ENCODE peak calls at places on chromosomes 13 and 19, in four cellular contexts. B is GM10248; T is CD4-positive, alpha-beta T cell; F is fibroblast of mammary gland. A is an unnamed sample.
A peak's percentile ranks its signal among the peaks of the same experiment; 100 is the strongest.

GRCh38 chr19:46861691-46862503 is 1.1 kb downstream of the ARHGAP35 start:
- DNase-seq in B (no peak), T (no peak), F (peak; percentile 24), A (no peak)

GRCh38 chr19:47644743-47645499 is 36.0 kb downstream of the BICRA start:
- DNase-seq in B (no peak), T (no peak), F (no peak), A (no peak)

GRCh38 chr13:85170372-85170771 is 628.8 kb downstream of the SLITRK6 start:
- DNase-seq in B (no peak), T (no peak), F (no peak), A (no peak)

GRCh38 chr13:68047889-68048288 is 817.8 kb upstream of the PCDH9 start:
- DNase-seq in B (no peak), T (no peak), F (no peak), A (no peak)

GRCh38 chr13:60120617-60121016 is 43.1 kb downstream of the DIAPH3 start:
- DNase-seq in B (no peak), T (no peak), F (no peak), A (no peak)

GRCh38 chr13:75365724-75366173 is 116.2 kb downstream of the TBC1D4 start:
- DNase-seq in B (peak; percentile 52), T (no peak), F (peak; percentile 83), A (peak; percentile 66)

GRCh38 chr13:45335397-45336024 is 5.5 kb downstream of the TPT1 start:
- DNase-seq in B (no peak), T (no peak), F (no peak), A (no peak)

GRCh38 chr13:95607363-95607762 is 37.1 kb downstream of the DZIP1 start:
- DNase-seq in B (no peak), T (no peak), F (peak; percentile 83), A (no peak)

GRCh38 chr13:79647518-79647917 is 166.6 kb downstream of the NDFIP2 start:
- DNase-seq in B (no peak), T (no peak), F (no peak), A (no peak)

GRCh38 chr19:36973021-36973843 is 57.1 kb downstream of the ZNF568 start:
- DNase-seq in B (peak; percentile 51), T (peak; percentile 63), F (peak; percentile 72), A (peak; percentile 79)

GRCh38 chr13:66171821-66172220 is 1058.3 kb downstream of the PCDH9 start:
- DNase-seq in B (no peak), T (no peak), F (no peak), A (no peak)

GRCh38 chr19:2775556-2776430 is 7.3 kb downstream of the SGTA start:
- DNase-seq in B (peak; percentile 74), T (peak; percentile 53), F (peak; percentile 86), A (peak; percentile 82)

GRCh38 chr13:64471916-64472315 is 2758.2 kb downstream of the PCDH9 start:
- DNase-seq in B (no peak), T (no peak), F (peak; percentile 30), A (no peak)

GRCh38 chr19:7342143-7342542 is 6.6 kb upstream of the ARHGEF18 start:
- DNase-seq in B (no peak), T (no peak), F (no peak), A (no peak)

GRCh38 chr19:1066748-1067340 is at the start of gene ARHGAP45:
- DNase-seq in B (peak; percentile 87), T (peak; percentile 82), F (no peak), A (peak; percentile 91)

GRCh38 chr19:39140594-39140993 is 15.0 kb downstream of the PAK4 start:
- DNase-seq in B (no peak), T (no peak), F (no peak), A (no peak)

GRCh38 chr19:9597027-9597426 is 12.7 kb upstream of the ZNF121 start:
- DNase-seq in B (no peak), T (no peak), F (peak; percentile 94), A (no peak)

GRCh38 chr19:8517551-8518442 is 3.8 kb upstream of the ZNF414 start:
- DNase-seq in B (no peak), T (peak; percentile 69), F (peak; percentile 85), A (no peak)

GRCh38 chr19:13804830-13805683 is 9.8 kb downstream of the ZSWIM4 start:
- DNase-seq in B (peak; percentile 18), T (no peak), F (no peak), A (no peak)

GRCh38 chr13:32048816-32049215 is 17.2 kb downstream of the FRY start:
- DNase-seq in B (no peak), T (no peak), F (peak; percentile 17), A (no peak)

GRCh38 chr19:5324947-5325346 is 15.7 kb downstream of the PTPRS start:
- DNase-seq in B (no peak), T (no peak), F (no peak), A (no peak)

GRCh38 chr19:6685962-6686627 is 16.1 kb upstream of the TNFSF14 start:
- DNase-seq in B (no peak), T (no peak), F (no peak), A (no peak)

GRCh38 chr19:46043519-46043918 is 2.7 kb upstream of the IGFL4 start:
- DNase-seq in B (no peak), T (no peak), F (no peak), A (no peak)

GRCh38 chr19:778910-779653 is 18.2 kb upstream of the PTBP1 start:
- DNase-seq in B (no peak), T (no peak), F (peak; percentile 96), A (no peak)

GRCh38 chr13:73870970-73871935 is 263.0 kb downstream of the KLF12 start:
- DNase-seq in B (no peak), T (no peak), F (peak; percentile 89), A (no peak)

GRCh38 chr13:110853235-110853721 is 61.6 kb downstream of the ANKRD10 start:
- DNase-seq in B (no peak), T (no peak), F (peak; percentile 23), A (no peak)

GRCh38 chr19:39060130-39060529 is 24.0 kb upstream of the ACP7 start:
- DNase-seq in B (no peak), T (no peak), F (no peak), A (no peak)

GRCh38 chr13:107466326-107466725 is 749.0 kb downstream of the LIG4 start:
- DNase-seq in B (no peak), T (no peak), F (peak; percentile 15), A (no peak)

GRCh38 chr13:114099191-114099590 is 33.2 kb downstream of the RASA3 start:
- DNase-seq in B (peak; percentile 79), T (no peak), F (peak; percentile 95), A (peak; percentile 76)

GRCh38 chr19:23855676-23856075 is 59.0 kb upstream of the ZNF726 start:
- DNase-seq in B (no peak), T (no peak), F (no peak), A (no peak)
- TF ChIP-seq CTCF in B (no peak), T (no peak), F (no peak), A (no peak)

GRCh38 chr19:44756089-44756562 is 7.6 kb downstream of the BCL3 start:
- DNase-seq in B (no peak), T (no peak), F (no peak), A (no peak)

GRCh38 chr19:44757057-44757734 is 8.7 kb downstream of the BCL3 start:
- DNase-seq in B (no peak), T (no peak), F (peak; percentile 82), A (no peak)

GRCh38 chr19:44759083-44759804 is 10.7 kb downstream of the BCL3 start:
- DNase-seq in B (no peak), T (no peak), F (no peak), A (no peak)

GRCh38 chr19:44758596-44758995 is 10.1 kb downstream of the BCL3 start:
- DNase-seq in B (no peak), T (no peak), F (no peak), A (no peak)

DNA sequence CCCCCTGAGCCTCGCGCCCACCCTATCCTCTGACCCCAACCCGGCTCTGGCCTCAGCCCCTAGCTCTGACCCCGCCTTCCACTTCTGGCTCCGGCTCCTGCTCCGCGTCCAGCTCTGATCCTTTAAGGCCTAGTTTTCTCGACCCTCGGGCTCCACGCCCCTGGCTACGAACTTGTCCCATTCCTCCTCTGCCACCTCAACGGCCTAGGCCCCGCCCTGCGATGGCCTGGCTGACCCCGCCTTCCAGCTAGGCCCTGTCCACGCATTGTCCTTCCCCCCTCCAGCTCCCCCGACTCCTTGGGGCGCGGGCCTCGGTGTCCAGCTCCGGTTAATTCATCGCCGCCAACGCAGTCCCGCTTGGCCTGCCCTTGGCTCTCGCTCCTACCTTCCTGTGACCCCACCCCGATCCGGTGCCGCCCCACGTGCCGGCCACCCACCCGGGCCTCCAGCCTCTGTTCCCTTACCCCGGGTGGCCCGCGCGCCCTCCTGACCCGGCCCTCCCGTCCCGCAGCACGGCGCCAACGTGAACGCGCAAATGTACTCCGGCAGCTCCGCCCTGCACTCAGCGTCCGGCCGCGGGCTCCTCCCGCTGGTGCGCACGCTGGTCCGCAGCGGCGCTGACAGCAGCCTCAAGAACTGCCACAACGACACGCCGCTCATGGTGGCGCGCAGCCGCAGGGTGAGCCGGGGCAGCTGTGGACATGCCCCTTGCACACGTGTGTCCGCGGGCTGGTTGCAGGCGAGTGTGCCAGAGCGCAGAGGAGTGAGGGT is 9.4 kb downstream of the BCL3 start:
- DNase-seq in B (no peak), T (no peak), F (peak; percentile 73), A (no peak)
- TF ChIP-seq CTCF in B (no peak), T (no peak), F (no peak), A (no peak)

GRCh38 chr19:58400916-58401824 is 5.7 kb downstream of the RNF225 start:
- DNase-seq in B (peak; percentile 99), T (peak; percentile 98), F (peak; percentile 99), A (peak; percentile 99)
- TF ChIP-seq CTCF in B (no peak), T (no peak), F (no peak), A (no peak)

GRCh38 chr13:102763745-102764144 is 9.8 kb downstream of the TEX30 start:
- DNase-seq in B (no peak), T (no peak), F (no peak), A (no peak)
- TF ChIP-seq CTCF in B (no peak), T (no peak), F (no peak), A (no peak)

GRCh38 chr19:44974809-44975347 is 19.7 kb downstream of the CLPTM1 start:
- DNase-seq in B (no peak), T (no peak), F (no peak), A (no peak)
- TF ChIP-seq CTCF in B (no peak), T (no peak), F (no peak), A (no peak)